ENCODE peak calls at places on chromosomes 3 and 15, in seven cellular contexts. Z is ascending aorta, Q is OCI-LY7, P is mammary epithelial cell, J is A549, K is left ventricle myocardium inferior, V is stomach. B is an unnamed sample.
A peak's percentile ranks its signal among the peaks of the same experiment; 100 is the strongest.

GRCh38 chr3:189652042-189652441 is 20.9 kb downstream of the TP63 start:
- DNase-seq in Z (no peak), Q (peak; percentile 7), P (peak; percentile 23), J (peak; percentile 16), K (no peak), V (no peak), B (no peak)

GRCh38 chr15:74201656-74202420 is 749 bp downstream of the STRA6 start:
- DNase-seq in Z (no peak), Q (no peak), P (peak; percentile 87), J (peak; percentile 28), K (no peak), V (no peak), B (no peak)

GRCh38 chr3:12566976-12567375 is 10.1 kb downstream of the MKRN2 start:
- DNase-seq in Z (no peak), Q (no peak), P (no peak), J (no peak), K (no peak), V (no peak), B (no peak)

GRCh38 chr3:145422541-145422940 is 738.4 kb downstream of the PLOD2 start:
- DNase-seq in Z (no peak), Q (no peak), P (no peak), J (no peak), K (no peak), V (no peak), B (no peak)

GRCh38 chr3:126126811-126127431 is 43.0 kb upstream of the SLC41A3 start:
- DNase-seq in Z (no peak), Q (no peak), P (no peak), J (no peak), K (peak; percentile 10), V (peak; percentile 16), B (peak; percentile 34)

GRCh38 chr15:34610388-34610787 is 26.9 kb upstream of the GOLGA8B start:
- DNase-seq in Z (no peak), Q (peak; percentile 11), P (peak; percentile 5), J (peak; percentile 44), K (no peak), V (no peak), B (no peak)

GRCh38 chr3:12438318-12438717 is 46.0 kb upstream of the TSEN2 start:
- DNase-seq in Z (no peak), Q (no peak), P (no peak), J (no peak), K (no peak), V (no peak), B (no peak)

GRCh38 chr15:40957041-40957555 is 3.8 kb downstream of the CHAC1 start:
- DNase-seq in Z (no peak), Q (no peak), P (no peak), J (no peak), K (no peak), V (no peak), B (no peak)

GRCh38 chr3:134143828-134144390 is 106.8 kb downstream of the RYK start:
- DNase-seq in Z (no peak), Q (no peak), P (no peak), J (no peak), K (no peak), V (no peak), B (no peak)

GRCh38 chr3:137121704-137122314 is 164.0 kb downstream of the IL20RB start:
- DNase-seq in Z (no peak), Q (peak; percentile 46), P (peak; percentile 26), J (peak; percentile 64), K (no peak), V (no peak), B (no peak)

GRCh38 chr3:108089544-108089943 is 1.3 kb downstream of the CD47 start:
- DNase-seq in Z (no peak), Q (peak; percentile 14), P (peak; percentile 35), J (no peak), K (no peak), V (no peak), B (no peak)

GRCh38 chr15:80999623-81000036 is 1.1 kb upstream of the TLNRD1 start:
- DNase-seq in Z (no peak), Q (peak; percentile 77), P (no peak), J (no peak), K (no peak), V (peak; percentile 78), B (peak; percentile 57)

GRCh38 chr3:12868039-12869024 is 27.0 kb upstream of the RPL32 start:
- DNase-seq in Z (peak; percentile 53), Q (peak; percentile 77), P (peak; percentile 70), J (peak; percentile 88), K (peak; percentile 84), V (peak; percentile 85), B (peak; percentile 90)

GRCh38 chr3:61454806-61455205 is 106.6 kb upstream of the PTPRG start:
- DNase-seq in Z (no peak), Q (no peak), P (no peak), J (no peak), K (no peak), V (no peak), B (no peak)

GRCh38 chr3:102181202-102181920 is 253.5 kb upstream of the ZPLD1 start:
- DNase-seq in Z (no peak), Q (no peak), P (no peak), J (peak; percentile 75), K (no peak), V (no peak), B (no peak)

GRCh38 chr15:40925863-40926658 is 3.1 kb upstream of the DLL4 start:
- DNase-seq in Z (no peak), Q (no peak), P (no peak), J (no peak), K (no peak), V (no peak), B (no peak)

GRCh38 chr3:81545572-81545971 is 215.9 kb downstream of the GBE1 start:
- DNase-seq in Z (no peak), Q (no peak), P (peak; percentile 33), J (peak; percentile 4), K (no peak), V (no peak), B (no peak)

GRCh38 chr15:43515731-43516130 is 1.7 kb upstream of the MAP1A start:
- DNase-seq in Z (no peak), Q (no peak), P (no peak), J (no peak), K (no peak), V (no peak), B (no peak)

GRCh38 chr3:197881601-197882000 is 68.4 kb upstream of the RPL35A start:
- DNase-seq in Z (no peak), Q (no peak), P (no peak), J (no peak), K (no peak), V (no peak), B (no peak)

GRCh38 chr3:197882580-197882979 is 67.4 kb upstream of the RPL35A start:
- DNase-seq in Z (no peak), Q (no peak), P (no peak), J (no peak), K (no peak), V (no peak), B (no peak)

GRCh38 chr3:197878427-197878826 is 71.6 kb upstream of the RPL35A start:
- DNase-seq in Z (no peak), Q (no peak), P (no peak), J (no peak), K (no peak), V (no peak), B (peak; percentile 66)

GRCh38 chr3:197877902-197878301 is 72.1 kb upstream of the RPL35A start:
- DNase-seq in Z (no peak), Q (no peak), P (no peak), J (no peak), K (no peak), V (no peak), B (no peak)

DNA sequence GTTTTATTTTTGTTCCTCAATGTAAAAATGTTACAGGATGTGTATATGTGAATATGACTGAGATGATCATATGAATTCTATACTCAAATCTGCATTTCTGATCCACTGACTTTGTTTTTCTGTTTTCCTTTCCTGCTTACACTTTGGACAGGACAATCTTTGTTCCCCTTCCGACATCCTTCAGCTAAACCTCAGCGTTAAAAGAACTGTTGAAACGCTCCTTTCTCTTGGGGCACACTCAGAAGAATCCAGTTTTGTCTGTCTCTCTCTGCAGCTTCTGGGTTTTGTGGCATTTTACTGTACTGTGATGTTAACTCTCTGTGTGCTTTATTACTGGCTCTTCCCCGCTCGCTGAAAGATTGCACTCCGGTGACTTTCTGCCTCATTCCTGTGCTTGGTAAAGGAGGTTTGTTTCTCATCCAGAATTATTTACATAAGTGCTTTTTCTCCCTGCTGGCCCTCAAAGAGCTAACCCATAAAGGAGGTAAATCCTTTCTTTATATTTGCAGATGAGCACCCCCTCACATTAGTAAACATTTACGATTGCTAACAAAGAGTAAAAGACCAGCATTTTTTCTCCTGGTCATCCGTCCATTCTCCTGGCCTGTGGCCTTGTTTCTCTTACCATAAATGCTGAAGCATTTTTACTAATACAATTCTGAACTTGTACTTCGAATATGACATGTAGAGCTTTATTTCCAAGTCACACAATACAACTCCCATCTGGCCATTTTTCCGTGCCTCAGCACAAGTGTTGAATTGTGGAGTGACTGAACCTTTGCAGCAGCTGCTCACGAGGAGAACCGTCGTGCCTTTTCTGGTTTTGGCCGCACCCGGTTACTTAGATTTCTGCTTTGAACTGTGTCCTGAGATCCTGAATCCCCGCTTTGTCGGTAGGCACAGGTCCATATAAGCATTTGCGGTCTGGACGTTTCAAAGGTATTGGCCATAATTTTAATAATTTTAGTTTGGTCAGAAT is 69.3 kb upstream of the RPL35A start:
- DNase-seq in Z (no peak), Q (no peak), P (no peak), J (no peak), K (no peak), V (no peak), B (no peak)
- H3K4me1 ChIP-seq in Z (no peaks in the 10 kb centered on the region), Q (no peaks in the 10 kb centered on the region), P (no peaks in the 10 kb centered on the region), J (no peaks in the 10 kb centered on the region), K (no peaks in the 10 kb centered on the region), V (no peaks in the 10 kb centered on the region), B (no peaks in the 10 kb centered on the region)

GRCh38 chr15:66747866-66748265 is 45.8 kb downstream of the SMAD6 start:
- DNase-seq in Z (no peak), Q (no peak), P (no peak), J (no peak), K (no peak), V (no peak), B (no peak)
- H3K4me1 ChIP-seq in Z (peaks cover 18% of the 10 kb centered on the region), Q (peaks cover 21% of the 10 kb centered on the region), P (peaks cover 12% of the 10 kb centered on the region), J (peaks cover 92% of the 10 kb centered on the region), K (peaks cover 100% of the 10 kb centered on the region), V (peaks cover 72% of the 10 kb centered on the region), B (peaks cover 90% of the 10 kb centered on the region)

DNA sequence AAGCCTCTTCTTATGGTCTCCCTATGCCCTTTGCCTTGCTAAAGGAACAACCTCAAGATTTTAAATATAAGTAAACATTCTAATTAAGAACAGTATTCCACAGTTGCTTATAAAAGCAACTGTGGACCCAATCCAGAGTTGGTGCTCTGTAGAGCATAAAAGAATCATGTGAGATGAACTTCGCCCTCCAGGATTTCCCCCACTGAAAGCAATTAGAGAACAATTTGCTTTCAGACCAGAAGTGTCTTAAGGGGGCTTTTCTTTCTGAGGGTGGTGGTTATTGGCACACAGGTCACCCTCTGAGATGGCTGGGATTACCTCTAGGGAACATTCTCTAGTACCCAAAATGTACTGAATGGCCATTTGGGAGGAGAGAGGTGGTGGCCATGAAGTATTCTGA is 10.6 kb downstream of the ZNF592 start:
- DNase-seq in Z (no peak), Q (no peak), P (no peak), J (no peak), K (no peak), V (no peak), B (no peak)
- H3K4me1 ChIP-seq in Z (no peaks in the 10 kb centered on the region), Q (peaks cover 42% of the 10 kb centered on the region), P (no peaks in the 10 kb centered on the region), J (peaks cover 52% of the 10 kb centered on the region), K (peaks cover 88% of the 10 kb centered on the region), V (peaks cover 45% of the 10 kb centered on the region), B (peaks cover 85% of the 10 kb centered on the region)

DNA sequence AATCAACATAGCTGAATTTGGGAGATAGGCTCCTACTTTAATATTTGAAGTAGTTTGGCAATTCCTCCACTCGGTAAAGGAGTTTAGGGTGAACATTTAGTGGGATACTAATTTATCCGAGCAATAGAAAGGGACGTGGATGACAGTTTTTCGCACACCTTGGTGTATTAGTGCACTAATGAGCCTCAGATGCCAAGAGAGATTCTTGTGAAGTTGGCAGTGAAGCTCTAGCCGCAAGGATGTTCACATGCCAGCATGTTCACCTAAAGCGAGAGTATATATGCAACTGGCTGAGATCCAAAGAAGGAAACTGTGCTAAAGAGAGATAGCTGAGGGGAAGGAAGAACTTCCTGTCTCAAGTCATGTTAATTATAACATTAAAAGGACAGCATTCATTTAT is 58.5 kb downstream of the TGFBR2 start:
- DNase-seq in Z (no peak), Q (no peak), P (no peak), J (no peak), K (no peak), V (no peak), B (no peak)
- H3K4me1 ChIP-seq in Z (no peaks in the 10 kb centered on the region), Q (peaks cover 40% of the 10 kb centered on the region), P (peaks cover 22% of the 10 kb centered on the region), J (peaks cover 52% of the 10 kb centered on the region), K (peaks cover 99% of the 10 kb centered on the region), V (peaks cover 7% of the 10 kb centered on the region), B (peaks cover 79% of the 10 kb centered on the region)